ENCODE peak calls at places on chromosomes 13 and 19, in eight cellular contexts. One of them, this sample, is unnamed.

GRCh38 chr13:51977606-51978005 is 33.6 kb downstream of the ATP7B start:
- DNase-seq in A549: no peak
- DNase-seq in left ventricle myocardium inferior: no peak
- DNase-seq in lower leg skin: no peak
- DNase-seq in osteoblast: no peak
- DNase-seq in breast epithelium: no peak
- DNase-seq in bronchial epithelial cell: peak
- DNase-seq in heart left ventricle: no peak
- DNase-seq in this sample: no peak

GRCh38 chr13:29594310-29594709 is 1.2 kb downstream of the SLC7A1 start:
- DNase-seq in left ventricle myocardium inferior: no peak
- DNase-seq in lower leg skin: peak
- DNase-seq in bronchial epithelial cell: peak
- DNase-seq in breast epithelium: no peak
- DNase-seq in heart left ventricle: no peak
- DNase-seq in A549: peak
- DNase-seq in osteoblast: peak
- DNase-seq in this sample: no peak

GRCh38 chr13:92802776-92803175 is 423.8 kb upstream of the GPC6 start:
- DNase-seq in bronchial epithelial cell: no peak
- DNase-seq in heart left ventricle: no peak
- DNase-seq in left ventricle myocardium inferior: no peak
- DNase-seq in osteoblast: no peak
- DNase-seq in lower leg skin: no peak
- DNase-seq in breast epithelium: no peak
- DNase-seq in A549: no peak
- DNase-seq in this sample: peak

GRCh38 chr13:32206097-32206740 is 108.9 kb downstream of the ZAR1L start:
- DNase-seq in osteoblast: peak
- DNase-seq in lower leg skin: no peak
- DNase-seq in bronchial epithelial cell: peak
- DNase-seq in left ventricle myocardium inferior: no peak
- DNase-seq in A549: no peak
- DNase-seq in heart left ventricle: no peak
- DNase-seq in breast epithelium: no peak
- DNase-seq in this sample: no peak

GRCh38 chr13:52848455-52849190 is at the start of gene PCDH8:
- DNase-seq in A549: no peak
- DNase-seq in breast epithelium: no peak
- DNase-seq in bronchial epithelial cell: no peak
- DNase-seq in lower leg skin: no peak
- DNase-seq in heart left ventricle: no peak
- DNase-seq in osteoblast: no peak
- DNase-seq in left ventricle myocardium inferior: no peak
- DNase-seq in this sample: no peak

GRCh38 chr13:50993908-50994307 is 84.3 kb downstream of the RNASEH2B start:
- DNase-seq in heart left ventricle: no peak
- DNase-seq in lower leg skin: no peak
- DNase-seq in bronchial epithelial cell: no peak
- DNase-seq in breast epithelium: no peak
- DNase-seq in osteoblast: no peak
- DNase-seq in left ventricle myocardium inferior: no peak
- DNase-seq in A549: no peak
- DNase-seq in this sample: no peak

GRCh38 chr19:7905859-7906258 is 2.2 kb downstream of the MAP2K7 start:
- DNase-seq in heart left ventricle: no peak
- DNase-seq in bronchial epithelial cell: no peak
- DNase-seq in left ventricle myocardium inferior: no peak
- DNase-seq in breast epithelium: no peak
- DNase-seq in lower leg skin: peak
- DNase-seq in osteoblast: peak
- DNase-seq in A549: no peak
- DNase-seq in this sample: no peak

GRCh38 chr13:89520468-89520867 is 1827.0 kb upstream of the MIR17HG start:
- DNase-seq in osteoblast: no peak
- DNase-seq in left ventricle myocardium inferior: no peak
- DNase-seq in breast epithelium: no peak
- DNase-seq in A549: no peak
- DNase-seq in bronchial epithelial cell: peak
- DNase-seq in heart left ventricle: no peak
- DNase-seq in lower leg skin: no peak
- DNase-seq in this sample: no peak

GRCh38 chr13:103289661-103290060 is 223.4 kb upstream of the SLC10A2 start:
- DNase-seq in lower leg skin: no peak
- DNase-seq in heart left ventricle: no peak
- DNase-seq in A549: no peak
- DNase-seq in breast epithelium: no peak
- DNase-seq in left ventricle myocardium inferior: no peak
- DNase-seq in bronchial epithelial cell: no peak
- DNase-seq in osteoblast: no peak
- DNase-seq in this sample: no peak

GRCh38 chr19:37519890-37520289 is 13.2 kb downstream of the ZNF793 start:
- DNase-seq in left ventricle myocardium inferior: no peak
- DNase-seq in bronchial epithelial cell: peak
- DNase-seq in osteoblast: no peak
- DNase-seq in heart left ventricle: no peak
- DNase-seq in A549: no peak
- DNase-seq in breast epithelium: no peak
- DNase-seq in lower leg skin: no peak
- DNase-seq in this sample: peak

GRCh38 chr19:39104104-39104708 is 20.0 kb downstream of the ACP7 start:
- DNase-seq in osteoblast: peak
- DNase-seq in heart left ventricle: no peak
- DNase-seq in bronchial epithelial cell: no peak
- DNase-seq in left ventricle myocardium inferior: no peak
- DNase-seq in breast epithelium: no peak
- DNase-seq in lower leg skin: no peak
- DNase-seq in A549: no peak
- DNase-seq in this sample: no peak

GRCh38 chr13:25478186-25478585 is 106.4 kb downstream of the ATP8A2 start:
- DNase-seq in osteoblast: peak
- DNase-seq in breast epithelium: no peak
- DNase-seq in A549: peak
- DNase-seq in bronchial epithelial cell: peak
- DNase-seq in heart left ventricle: no peak
- DNase-seq in left ventricle myocardium inferior: no peak
- DNase-seq in lower leg skin: no peak
- DNase-seq in this sample: peak

GRCh38 chr19:52946322-52947310 is 16.1 kb downstream of the ZNF816 start:
- DNase-seq in osteoblast: peak
- DNase-seq in lower leg skin: no peak
- DNase-seq in heart left ventricle: no peak
- DNase-seq in A549: no peak
- DNase-seq in left ventricle myocardium inferior: peak
- DNase-seq in breast epithelium: no peak
- DNase-seq in bronchial epithelial cell: no peak
- DNase-seq in this sample: no peak

GRCh38 chr19:47176627-47177090 is 46.0 kb downstream of the SAE1 start:
- DNase-seq in lower leg skin: no peak
- DNase-seq in breast epithelium: no peak
- DNase-seq in heart left ventricle: no peak
- DNase-seq in A549: no peak
- DNase-seq in bronchial epithelial cell: peak
- DNase-seq in osteoblast: peak
- DNase-seq in left ventricle myocardium inferior: no peak
- DNase-seq in this sample: no peak

GRCh38 chr13:53198017-53198416 is 169.4 kb downstream of the OLFM4 start:
- DNase-seq in lower leg skin: no peak
- DNase-seq in left ventricle myocardium inferior: no peak
- DNase-seq in bronchial epithelial cell: no peak
- DNase-seq in breast epithelium: no peak
- DNase-seq in A549: no peak
- DNase-seq in osteoblast: no peak
- DNase-seq in heart left ventricle: no peak
- DNase-seq in this sample: no peak

GRCh38 chr19:16899566-16900075 is 10.8 kb downstream of the F2RL3 start:
- DNase-seq in breast epithelium: no peak
- DNase-seq in A549: peak
- DNase-seq in heart left ventricle: no peak
- DNase-seq in lower leg skin: no peak
- DNase-seq in osteoblast: peak
- DNase-seq in left ventricle myocardium inferior: no peak
- DNase-seq in bronchial epithelial cell: peak
- DNase-seq in this sample: no peak

GRCh38 chr19:42402376-42403116 is 12.4 kb upstream of the CNFN start:
- DNase-seq in heart left ventricle: no peak
- DNase-seq in A549: no peak
- DNase-seq in left ventricle myocardium inferior: no peak
- DNase-seq in breast epithelium: no peak
- DNase-seq in lower leg skin: no peak
- DNase-seq in osteoblast: peak
- DNase-seq in bronchial epithelial cell: no peak
- DNase-seq in this sample: no peak

GRCh38 chr19:13208131-13208963 is 58.1 kb downstream of the IER2 start:
- DNase-seq in breast epithelium: no peak
- DNase-seq in bronchial epithelial cell: no peak
- DNase-seq in osteoblast: peak
- DNase-seq in left ventricle myocardium inferior: peak
- DNase-seq in lower leg skin: peak
- DNase-seq in A549: no peak
- DNase-seq in heart left ventricle: peak
- DNase-seq in this sample: no peak
- H3K4me3 ChIP-seq in breast epithelium: peak
- H3K4me3 ChIP-seq in bronchial epithelial cell: peak
- H3K4me3 ChIP-seq in osteoblast: peak
- H3K4me3 ChIP-seq in left ventricle myocardium inferior: peak
- H3K4me3 ChIP-seq in lower leg skin: no peak
- H3K4me3 ChIP-seq in A549: no peak
- H3K4me3 ChIP-seq in heart left ventricle: peak
- H3K4me3 ChIP-seq in this sample: no peak

GRCh38 chr13:99087130-99087953 is 109.5 kb upstream of the DOCK9 start:
- DNase-seq in left ventricle myocardium inferior: peak
- DNase-seq in bronchial epithelial cell: peak
- DNase-seq in heart left ventricle: peak
- DNase-seq in breast epithelium: peak
- DNase-seq in osteoblast: peak
- DNase-seq in A549: peak
- DNase-seq in lower leg skin: peak
- DNase-seq in this sample: peak
- TF ChIP-seq CTCF in left ventricle myocardium inferior: peak
- TF ChIP-seq CTCF in bronchial epithelial cell: peak
- TF ChIP-seq CTCF in heart left ventricle: peak
- TF ChIP-seq CTCF in breast epithelium: peak
- TF ChIP-seq CTCF in osteoblast: no peak
- TF ChIP-seq CTCF in A549: no peak
- TF ChIP-seq CTCF in lower leg skin: no peak
- TF ChIP-seq CTCF in this sample: peak

GRCh38 chr13:19587635-19588300 is 26.4 kb upstream of the TPTE2 start:
- DNase-seq in heart left ventricle: no peak
- DNase-seq in lower leg skin: no peak
- DNase-seq in left ventricle myocardium inferior: no peak
- DNase-seq in bronchial epithelial cell: peak
- DNase-seq in osteoblast: peak
- DNase-seq in A549: peak
- DNase-seq in breast epithelium: no peak
- DNase-seq in this sample: no peak

GRCh38 chr13:19589312-19589711 is 28.0 kb upstream of the TPTE2 start:
- DNase-seq in heart left ventricle: no peak
- DNase-seq in left ventricle myocardium inferior: no peak
- DNase-seq in bronchial epithelial cell: no peak
- DNase-seq in breast epithelium: no peak
- DNase-seq in lower leg skin: no peak
- DNase-seq in A549: no peak
- DNase-seq in osteoblast: no peak
- DNase-seq in this sample: no peak

GRCh38 chr13:19591864-19592263 is 30.5 kb upstream of the TPTE2 start:
- DNase-seq in breast epithelium: no peak
- DNase-seq in left ventricle myocardium inferior: no peak
- DNase-seq in heart left ventricle: no peak
- DNase-seq in osteoblast: no peak
- DNase-seq in lower leg skin: no peak
- DNase-seq in A549: no peak
- DNase-seq in bronchial epithelial cell: no peak
- DNase-seq in this sample: no peak

GRCh38 chr13:19590423-19590822 is 29.1 kb upstream of the TPTE2 start:
- DNase-seq in breast epithelium: no peak
- DNase-seq in left ventricle myocardium inferior: no peak
- DNase-seq in A549: no peak
- DNase-seq in heart left ventricle: no peak
- DNase-seq in lower leg skin: no peak
- DNase-seq in osteoblast: no peak
- DNase-seq in bronchial epithelial cell: no peak
- DNase-seq in this sample: no peak

DNA sequence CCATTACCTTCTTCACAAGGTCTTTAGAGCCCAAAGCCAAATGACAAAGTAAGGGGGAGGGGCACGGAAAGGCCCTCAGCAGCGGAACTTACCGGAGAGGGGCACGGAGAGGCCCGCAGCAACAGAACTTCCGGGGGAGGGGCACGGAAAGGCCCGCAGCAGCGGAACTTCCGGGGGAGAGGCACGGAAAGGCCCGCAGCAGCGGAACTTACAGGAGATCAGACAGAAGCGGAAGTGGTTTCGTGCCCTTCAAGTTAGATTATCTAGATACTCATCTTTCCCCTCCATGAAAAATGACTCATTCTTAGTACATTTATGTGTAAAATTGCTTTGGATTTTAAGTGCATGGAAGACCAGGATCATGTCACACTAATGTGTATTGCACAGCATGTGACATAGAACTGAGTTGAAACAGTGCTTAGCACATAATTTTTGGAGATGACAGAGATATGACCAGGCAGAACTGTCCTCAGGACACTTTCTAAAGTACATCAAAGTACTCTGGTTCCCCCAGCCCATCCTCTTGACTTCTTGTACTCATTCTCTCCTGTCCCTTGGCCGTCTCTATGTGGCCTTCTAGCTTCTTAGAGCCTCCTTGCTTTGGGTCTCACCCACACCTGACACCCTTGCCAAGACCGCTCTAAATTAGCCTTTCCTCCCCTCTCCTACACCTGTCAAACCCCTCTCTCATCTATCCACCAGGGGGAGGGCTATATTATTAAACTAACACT is 25.7 kb upstream of the TPTE2 start:
- DNase-seq in bronchial epithelial cell: no peak
- DNase-seq in lower leg skin: no peak
- DNase-seq in heart left ventricle: no peak
- DNase-seq in A549: no peak
- DNase-seq in osteoblast: peak
- DNase-seq in left ventricle myocardium inferior: no peak
- DNase-seq in breast epithelium: no peak
- DNase-seq in this sample: no peak
- H3K4me3 ChIP-seq in bronchial epithelial cell: no peak
- H3K4me3 ChIP-seq in lower leg skin: no peak
- H3K4me3 ChIP-seq in heart left ventricle: no peak
- H3K4me3 ChIP-seq in A549: no peak
- H3K4me3 ChIP-seq in osteoblast: peak
- H3K4me3 ChIP-seq in left ventricle myocardium inferior: peak
- H3K4me3 ChIP-seq in breast epithelium: peak
- H3K4me3 ChIP-seq in this sample: peak

DNA sequence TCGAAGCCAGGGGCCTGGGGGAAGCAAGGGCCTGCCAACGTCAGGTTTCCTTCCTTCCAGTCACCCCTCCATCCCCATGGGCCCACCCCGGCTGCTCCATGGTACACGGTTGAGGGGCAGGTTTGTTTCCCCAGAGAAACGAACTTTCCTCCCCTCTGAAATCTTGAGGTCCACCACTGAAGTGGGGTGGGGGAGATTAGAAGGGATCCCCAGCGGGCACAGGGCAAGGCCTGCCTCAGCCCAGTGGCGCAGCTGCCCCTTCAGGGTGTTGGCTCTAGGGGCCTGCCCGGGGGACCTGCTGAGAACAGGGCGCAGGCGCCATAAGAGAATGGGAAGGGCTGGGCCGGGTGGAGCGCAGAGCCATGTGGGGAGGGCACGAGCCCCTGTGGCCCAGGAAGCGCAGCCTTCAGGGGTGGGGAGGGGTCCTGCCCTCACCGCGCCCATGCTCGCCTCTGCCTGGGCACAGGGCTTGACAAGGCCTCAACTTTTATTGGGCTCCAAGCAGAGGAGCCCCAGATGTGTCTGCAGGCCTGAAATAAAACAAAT is 16.1 kb downstream of the CEBPG start:
- DNase-seq in A549: no peak
- DNase-seq in heart left ventricle: peak
- DNase-seq in breast epithelium: peak
- DNase-seq in osteoblast: peak
- DNase-seq in lower leg skin: no peak
- DNase-seq in bronchial epithelial cell: no peak
- DNase-seq in left ventricle myocardium inferior: peak
- DNase-seq in this sample: no peak
- TF ChIP-seq CTCF in A549: no peak
- TF ChIP-seq CTCF in heart left ventricle: no peak
- TF ChIP-seq CTCF in breast epithelium: no peak
- TF ChIP-seq CTCF in osteoblast: no peak
- TF ChIP-seq CTCF in lower leg skin: no peak
- TF ChIP-seq CTCF in bronchial epithelial cell: no peak
- TF ChIP-seq CTCF in left ventricle myocardium inferior: no peak
- TF ChIP-seq CTCF in this sample: no peak